ENCODE peak calls at places on chromosomes 5 and 9, in seven cellular contexts. U is dermis blood vessel endothelial cell; L is SHP77 treated with DMSO at 0.1 percent for 48 hours; G is HFFc6; A is fibroblast of pulmonary artery; M is activated CD4-positive, alpha-beta T cell treated with anti-CD3 and anti-CD28 coated beads, Interleukin-2, amount 10 ng/mL, durations not matched to agents 7 days and 5 days; R is sciatic nerve. V is an unnamed sample.

GRCh38 chr5:4942831-4943178 is 197.3 kb upstream of the ADAMTS16 start:
- DNase-seq in U (no peak), G (no peak), R (no peak), A (no peak), L (no peak), M (no peak), V (no peak)

GRCh38 chr5:111143910-111144309 is 51.8 kb downstream of the WDR36 start:
- DNase-seq in A (peak), R (peak), G (peak), U (no peak), L (no peak), M (no peak), V (peak)

GRCh38 chr5:112642885-112643284 is 94.8 kb upstream of the APC start:
- DNase-seq in R (no peak), A (peak), L (no peak), U (no peak), M (no peak), G (peak), V (no peak)

GRCh38 chr9:134912126-134912840 is 5.4 kb downstream of the FCN1 start:
- DNase-seq in G (no peak), M (no peak), R (no peak), U (no peak), A (no peak), L (no peak), V (no peak)

GRCh38 chr9:91676042-91676441 is 252.4 kb upstream of the NFIL3 start:
- DNase-seq in M (no peak), U (no peak), R (no peak), L (no peak), G (peak), A (no peak), V (no peak)

GRCh38 chr9:136052991-136053756 is 41.9 kb downstream of the NACC2 start:
- DNase-seq in R (no peak), A (no peak), G (no peak), L (no peak), M (no peak), U (no peak), V (peak)

GRCh38 chr5:32027717-32028321 is 146.3 kb downstream of the GOLPH3 start:
- DNase-seq in R (peak), U (peak), A (peak), M (no peak), G (peak), L (no peak), V (no peak)

GRCh38 chr9:95499101-95499676 is 17.6 kb downstream of the PTCH1 start:
- DNase-seq in A (no peak), U (no peak), M (no peak), G (no peak), L (no peak), R (no peak), V (no peak)

GRCh38 chr9:136264046-136264802 is 18.6 kb upstream of the QSOX2 start:
- DNase-seq in G (no peak), U (no peak), M (no peak), A (no peak), L (no peak), R (no peak), V (no peak)

GRCh38 chr5:3734621-3735020 is 139.0 kb downstream of the IRX1 start:
- DNase-seq in L (no peak), M (no peak), A (no peak), U (no peak), R (no peak), G (no peak), V (no peak)

GRCh38 chr5:94361832-94362754 is 256.3 kb downstream of the KIAA0825 start:
- DNase-seq in R (no peak), L (peak), U (no peak), G (no peak), M (no peak), A (no peak), V (no peak)

GRCh38 chr5:170120576-170120975 is 14.9 kb downstream of the FOXI1 start:
- DNase-seq in A (peak), R (no peak), L (no peak), M (no peak), G (peak), U (no peak), V (no peak)

GRCh38 chr9:114525505-114525904 is 20.2 kb upstream of the WHRN start:
- DNase-seq in U (no peak), G (peak), A (peak), M (no peak), L (no peak), R (no peak), V (no peak)

GRCh38 chr5:168471785-168472184 is 14.5 kb upstream of the RARS1 start:
- DNase-seq in R (no peak), L (no peak), U (no peak), A (no peak), M (no peak), G (peak), V (no peak)

GRCh38 chr9:9318959-9319505 is 1293.8 kb downstream of the PTPRD start:
- DNase-seq in U (no peak), G (no peak), A (no peak), L (no peak), M (no peak), R (no peak), V (no peak)

GRCh38 chr9:83544002-83544698 is 5.9 kb upstream of the FRMD3 start:
- DNase-seq in A (peak), U (peak), L (peak), G (peak), M (peak), R (no peak), V (peak)

GRCh38 chr5:11240293-11241190 is 479.5 kb upstream of the DAP start:
- DNase-seq in L (no peak), A (no peak), G (no peak), R (no peak), U (no peak), M (no peak), V (no peak)

GRCh38 chr9:116084497-116084896 is 69.1 kb upstream of the PAPPA start:
- DNase-seq in A (no peak), M (no peak), L (no peak), G (no peak), U (no peak), R (no peak), V (no peak)

GRCh38 chr9:129933709-129934586 is 98.7 kb downstream of the USP20 start:
- DNase-seq in U (no peak), R (no peak), M (no peak), L (no peak), G (peak), A (no peak), V (no peak)

GRCh38 chr9:36728651-36729520 is 156.2 kb downstream of the MELK start:
- DNase-seq in M (peak), R (peak), U (peak), L (peak), A (peak), G (peak), V (peak)

GRCh38 chr5:45271626-45272025 is 424.6 kb downstream of the HCN1 start:
- DNase-seq in G (no peak), A (no peak), L (no peak), R (no peak), U (no peak), M (no peak), V (no peak)

GRCh38 chr9:107137495-107138202 is 145.4 kb upstream of the RAD23B start:
- DNase-seq in A (peak), U (peak), L (no peak), G (peak), M (peak), R (no peak), V (peak)

GRCh38 chr5:102865510-102866314 is 110.6 kb downstream of the PAM start:
- DNase-seq in M (no peak), L (no peak), U (peak), R (peak), A (peak), G (peak), V (no peak)

GRCh38 chr5:160922311-160922710 is 70.3 kb upstream of the ATP10B start:
- DNase-seq in A (no peak), L (no peak), G (no peak), R (no peak), M (no peak), U (no peak), V (no peak)

GRCh38 chr5:43275391-43275790 is 37.8 kb downstream of the HMGCS1 start:
- DNase-seq in M (no peak), A (no peak), G (no peak), R (no peak), L (no peak), U (no peak), V (no peak)

GRCh38 chr9:114448706-114449105 is 56.6 kb downstream of the WHRN start:
- DNase-seq in U (no peak), G (peak), L (no peak), R (no peak), A (peak), M (no peak), V (no peak)

GRCh38 chr5:6391151-6391550 is 12.8 kb upstream of the MED10 start:
- DNase-seq in G (no peak), R (no peak), A (no peak), L (no peak), U (no peak), M (no peak), V (no peak)

GRCh38 chr5:87650284-87650683 is 237.6 kb upstream of the CCNH start:
- DNase-seq in U (no peak), L (no peak), R (no peak), A (no peak), M (no peak), G (no peak), V (peak)

GRCh38 chr5:43649256-43649655 is 46.3 kb downstream of the NNT start:
- DNase-seq in A (peak), R (no peak), M (no peak), U (no peak), L (no peak), G (peak), V (no peak)

GRCh38 chr5:134902071-134902801 is 2.7 kb upstream of the PCBD2 start:
- DNase-seq in A (peak), L (no peak), G (peak), U (no peak), R (no peak), M (no peak), V (no peak)

V was measured in NCI-H446.